ENCODE peak calls at places on chromosomes 12 and 14, in nine cellular contexts. One of them, this sample, is unnamed.
A peak's percentile ranks its signal among the peaks of the same experiment; 100 is the strongest.

GRCh38 chr12:177980-178714 is 35.8 kb downstream of the SLC6A12 start:
- DNase-seq in cardiac fibroblast: no peak
- DNase-seq in activated naive CD8-positive, alpha-beta T cell treated with anti-CD3 and anti-CD28 coated beads, Interleukin-2, amount 50 U/mL, for 24 hours: no peak
- DNase-seq in T47D: no peak
- DNase-seq in AG08395: no peak
- DNase-seq in GM23248: no peak
- DNase-seq in HTR-8/SVneo: no peak
- DNase-seq in HS-5: no peak
- DNase-seq in erythroblast: no peak
- DNase-seq in this sample: no peak

GRCh38 chr12:109963743-109964429 is 32.3 kb downstream of the GIT2 start:
- DNase-seq in GM23248: peak; percentile 91
- DNase-seq in erythroblast: no peak
- DNase-seq in cardiac fibroblast: peak; percentile 47
- DNase-seq in HS-5: no peak
- DNase-seq in AG08395: no peak
- DNase-seq in HTR-8/SVneo: no peak
- DNase-seq in activated naive CD8-positive, alpha-beta T cell treated with anti-CD3 and anti-CD28 coated beads, Interleukin-2, amount 50 U/mL, for 24 hours: no peak
- DNase-seq in T47D: no peak
- DNase-seq in this sample: peak; percentile 56

GRCh38 chr14:20499108-20499507 is 6.2 kb upstream of the RNASE10 start:
- DNase-seq in erythroblast: no peak
- DNase-seq in cardiac fibroblast: no peak
- DNase-seq in HTR-8/SVneo: no peak
- DNase-seq in activated naive CD8-positive, alpha-beta T cell treated with anti-CD3 and anti-CD28 coated beads, Interleukin-2, amount 50 U/mL, for 24 hours: no peak
- DNase-seq in T47D: no peak
- DNase-seq in HS-5: no peak
- DNase-seq in GM23248: no peak
- DNase-seq in AG08395: no peak
- DNase-seq in this sample: peak; percentile 85

GRCh38 chr12:97557116-97557515 is 94.5 kb downstream of the RMST start:
- DNase-seq in HTR-8/SVneo: no peak
- DNase-seq in activated naive CD8-positive, alpha-beta T cell treated with anti-CD3 and anti-CD28 coated beads, Interleukin-2, amount 50 U/mL, for 24 hours: no peak
- DNase-seq in GM23248: no peak
- DNase-seq in erythroblast: no peak
- DNase-seq in T47D: no peak
- DNase-seq in cardiac fibroblast: no peak
- DNase-seq in HS-5: no peak
- DNase-seq in AG08395: no peak
- DNase-seq in this sample: no peak

GRCh38 chr14:103808403-103809001 is 38.9 kb downstream of the PPP1R13B start:
- DNase-seq in cardiac fibroblast: peak; percentile 79
- DNase-seq in GM23248: peak; percentile 90
- DNase-seq in T47D: no peak
- DNase-seq in AG08395: peak; percentile 68
- DNase-seq in HS-5: peak; percentile 24
- DNase-seq in activated naive CD8-positive, alpha-beta T cell treated with anti-CD3 and anti-CD28 coated beads, Interleukin-2, amount 50 U/mL, for 24 hours: peak; percentile 75
- DNase-seq in erythroblast: peak; percentile 83
- DNase-seq in HTR-8/SVneo: peak; percentile 70
- DNase-seq in this sample: peak; percentile 85

GRCh38 chr12:130863298-130863697 is 8.6 kb upstream of the RAN start:
- DNase-seq in erythroblast: no peak
- DNase-seq in T47D: no peak
- DNase-seq in HS-5: no peak
- DNase-seq in GM23248: no peak
- DNase-seq in activated naive CD8-positive, alpha-beta T cell treated with anti-CD3 and anti-CD28 coated beads, Interleukin-2, amount 50 U/mL, for 24 hours: no peak
- DNase-seq in HTR-8/SVneo: no peak
- DNase-seq in cardiac fibroblast: no peak
- DNase-seq in AG08395: no peak
- DNase-seq in this sample: no peak

GRCh38 chr12:130743606-130744005 is 27.5 kb upstream of the RIMBP2 start:
- DNase-seq in cardiac fibroblast: no peak
- DNase-seq in GM23248: no peak
- DNase-seq in HTR-8/SVneo: no peak
- DNase-seq in T47D: no peak
- DNase-seq in activated naive CD8-positive, alpha-beta T cell treated with anti-CD3 and anti-CD28 coated beads, Interleukin-2, amount 50 U/mL, for 24 hours: no peak
- DNase-seq in HS-5: no peak
- DNase-seq in AG08395: no peak
- DNase-seq in erythroblast: no peak
- DNase-seq in this sample: no peak

GRCh38 chr12:98595152-98595988 is 1.9 kb downstream of the SLC25A3 start:
- DNase-seq in AG08395: peak; percentile 52
- DNase-seq in HS-5: peak; percentile 76
- DNase-seq in cardiac fibroblast: peak; percentile 79
- DNase-seq in activated naive CD8-positive, alpha-beta T cell treated with anti-CD3 and anti-CD28 coated beads, Interleukin-2, amount 50 U/mL, for 24 hours: no peak
- DNase-seq in HTR-8/SVneo: no peak
- DNase-seq in T47D: no peak
- DNase-seq in erythroblast: peak; percentile 63
- DNase-seq in GM23248: peak; percentile 75
- DNase-seq in this sample: peak; percentile 66

GRCh38 chr12:85872497-85873091 is 1.5 kb upstream of the NTS start:
- DNase-seq in HTR-8/SVneo: peak; percentile 32
- DNase-seq in erythroblast: peak; percentile 60
- DNase-seq in AG08395: peak; percentile 29
- DNase-seq in HS-5: peak; percentile 38
- DNase-seq in T47D: peak; percentile 9
- DNase-seq in activated naive CD8-positive, alpha-beta T cell treated with anti-CD3 and anti-CD28 coated beads, Interleukin-2, amount 50 U/mL, for 24 hours: no peak
- DNase-seq in cardiac fibroblast: peak; percentile 78
- DNase-seq in GM23248: peak; percentile 73
- DNase-seq in this sample: peak; percentile 79

GRCh38 chr12:570949-571794 is 92.1 kb downstream of the NINJ2 start:
- DNase-seq in T47D: peak; percentile 56
- DNase-seq in AG08395: peak; percentile 90
- DNase-seq in GM23248: peak; percentile 97
- DNase-seq in HTR-8/SVneo: peak; percentile 63
- DNase-seq in HS-5: no peak
- DNase-seq in activated naive CD8-positive, alpha-beta T cell treated with anti-CD3 and anti-CD28 coated beads, Interleukin-2, amount 50 U/mL, for 24 hours: no peak
- DNase-seq in erythroblast: peak; percentile 10
- DNase-seq in cardiac fibroblast: peak; percentile 72
- DNase-seq in this sample: peak; percentile 69

GRCh38 chr12:57603758-57604453 is 718 bp upstream of the DTX3 start:
- DNase-seq in activated naive CD8-positive, alpha-beta T cell treated with anti-CD3 and anti-CD28 coated beads, Interleukin-2, amount 50 U/mL, for 24 hours: no peak
- DNase-seq in GM23248: peak; percentile 84
- DNase-seq in AG08395: peak; percentile 59
- DNase-seq in erythroblast: no peak
- DNase-seq in HTR-8/SVneo: peak; percentile 45
- DNase-seq in T47D: no peak
- DNase-seq in cardiac fibroblast: peak; percentile 35
- DNase-seq in HS-5: no peak
- DNase-seq in this sample: no peak

GRCh38 chr14:91163316-91163715 is 49.4 kb downstream of the DGLUCY start:
- DNase-seq in cardiac fibroblast: no peak
- DNase-seq in erythroblast: no peak
- DNase-seq in HS-5: no peak
- DNase-seq in HTR-8/SVneo: no peak
- DNase-seq in T47D: no peak
- DNase-seq in AG08395: no peak
- DNase-seq in GM23248: no peak
- DNase-seq in activated naive CD8-positive, alpha-beta T cell treated with anti-CD3 and anti-CD28 coated beads, Interleukin-2, amount 50 U/mL, for 24 hours: no peak
- DNase-seq in this sample: no peak

GRCh38 chr14:20711275-20712069 is 22.9 kb downstream of the ANG start:
- DNase-seq in erythroblast: peak; percentile 78
- DNase-seq in activated naive CD8-positive, alpha-beta T cell treated with anti-CD3 and anti-CD28 coated beads, Interleukin-2, amount 50 U/mL, for 24 hours: no peak
- DNase-seq in cardiac fibroblast: no peak
- DNase-seq in AG08395: no peak
- DNase-seq in GM23248: no peak
- DNase-seq in T47D: no peak
- DNase-seq in HTR-8/SVneo: no peak
- DNase-seq in HS-5: no peak
- DNase-seq in this sample: peak; percentile 22

GRCh38 chr12:57237952-57238853 is 8.7 kb downstream of the SHMT2 start:
- DNase-seq in AG08395: no peak
- DNase-seq in erythroblast: peak; percentile 49
- DNase-seq in HTR-8/SVneo: no peak
- DNase-seq in T47D: no peak
- DNase-seq in HS-5: no peak
- DNase-seq in GM23248: peak; percentile 58
- DNase-seq in cardiac fibroblast: no peak
- DNase-seq in activated naive CD8-positive, alpha-beta T cell treated with anti-CD3 and anti-CD28 coated beads, Interleukin-2, amount 50 U/mL, for 24 hours: no peak
- DNase-seq in this sample: no peak

GRCh38 chr12:753401-754237 is 1.2 kb downstream of the WNK1 start:
- DNase-seq in T47D: no peak
- DNase-seq in activated naive CD8-positive, alpha-beta T cell treated with anti-CD3 and anti-CD28 coated beads, Interleukin-2, amount 50 U/mL, for 24 hours: peak; percentile 60
- DNase-seq in erythroblast: peak; percentile 86
- DNase-seq in HTR-8/SVneo: no peak
- DNase-seq in HS-5: no peak
- DNase-seq in GM23248: peak; percentile 67
- DNase-seq in cardiac fibroblast: peak; percentile 25
- DNase-seq in AG08395: peak; percentile 14
- DNase-seq in this sample: peak; percentile 45

GRCh38 chr12:47835831-47836155 is 16.1 kb upstream of the HDAC7 start:
- DNase-seq in cardiac fibroblast: no peak
- DNase-seq in HTR-8/SVneo: no peak
- DNase-seq in AG08395: no peak
- DNase-seq in erythroblast: no peak
- DNase-seq in T47D: no peak
- DNase-seq in GM23248: no peak
- DNase-seq in HS-5: no peak
- DNase-seq in activated naive CD8-positive, alpha-beta T cell treated with anti-CD3 and anti-CD28 coated beads, Interleukin-2, amount 50 U/mL, for 24 hours: no peak
- DNase-seq in this sample: no peak

GRCh38 chr12:28568709-28569108 is 378.5 kb downstream of the CCDC91 start:
- DNase-seq in cardiac fibroblast: no peak
- DNase-seq in erythroblast: no peak
- DNase-seq in GM23248: peak; percentile 37
- DNase-seq in activated naive CD8-positive, alpha-beta T cell treated with anti-CD3 and anti-CD28 coated beads, Interleukin-2, amount 50 U/mL, for 24 hours: no peak
- DNase-seq in HTR-8/SVneo: no peak
- DNase-seq in AG08395: no peak
- DNase-seq in T47D: no peak
- DNase-seq in HS-5: no peak
- DNase-seq in this sample: no peak

GRCh38 chr12:107917912-107918800 is 143.7 kb downstream of the ASCL4 start:
- DNase-seq in GM23248: peak; percentile 44
- DNase-seq in HTR-8/SVneo: peak; percentile 26
- DNase-seq in HS-5: no peak
- DNase-seq in T47D: peak; percentile 75
- DNase-seq in AG08395: peak; percentile 19
- DNase-seq in erythroblast: peak; percentile 11
- DNase-seq in cardiac fibroblast: peak; percentile 25
- DNase-seq in activated naive CD8-positive, alpha-beta T cell treated with anti-CD3 and anti-CD28 coated beads, Interleukin-2, amount 50 U/mL, for 24 hours: no peak
- DNase-seq in this sample: peak; percentile 52

GRCh38 chr12:87332987-87333761 is 696.0 kb downstream of the C12orf50 start:
- DNase-seq in activated naive CD8-positive, alpha-beta T cell treated with anti-CD3 and anti-CD28 coated beads, Interleukin-2, amount 50 U/mL, for 24 hours: no peak
- DNase-seq in erythroblast: no peak
- DNase-seq in AG08395: no peak
- DNase-seq in HS-5: no peak
- DNase-seq in GM23248: no peak
- DNase-seq in cardiac fibroblast: no peak
- DNase-seq in HTR-8/SVneo: no peak
- DNase-seq in T47D: no peak
- DNase-seq in this sample: peak; percentile 30

GRCh38 chr12:66335746-66336145 is 33.5 kb downstream of the HELB start:
- DNase-seq in HTR-8/SVneo: no peak
- DNase-seq in AG08395: no peak
- DNase-seq in cardiac fibroblast: no peak
- DNase-seq in T47D: no peak
- DNase-seq in activated naive CD8-positive, alpha-beta T cell treated with anti-CD3 and anti-CD28 coated beads, Interleukin-2, amount 50 U/mL, for 24 hours: no peak
- DNase-seq in HS-5: no peak
- DNase-seq in GM23248: no peak
- DNase-seq in erythroblast: no peak
- DNase-seq in this sample: no peak

GRCh38 chr12:2628401-2628800 is 166.4 kb upstream of the FKBP4 start:
- DNase-seq in T47D: no peak
- DNase-seq in AG08395: no peak
- DNase-seq in activated naive CD8-positive, alpha-beta T cell treated with anti-CD3 and anti-CD28 coated beads, Interleukin-2, amount 50 U/mL, for 24 hours: no peak
- DNase-seq in erythroblast: no peak
- DNase-seq in HTR-8/SVneo: no peak
- DNase-seq in cardiac fibroblast: no peak
- DNase-seq in GM23248: no peak
- DNase-seq in HS-5: no peak
- DNase-seq in this sample: no peak

GRCh38 chr14:35695072-35695471 is 114.0 kb downstream of the RALGAPA1 start:
- DNase-seq in T47D: no peak
- DNase-seq in cardiac fibroblast: no peak
- DNase-seq in activated naive CD8-positive, alpha-beta T cell treated with anti-CD3 and anti-CD28 coated beads, Interleukin-2, amount 50 U/mL, for 24 hours: no peak
- DNase-seq in GM23248: no peak
- DNase-seq in erythroblast: no peak
- DNase-seq in HTR-8/SVneo: no peak
- DNase-seq in HS-5: no peak
- DNase-seq in AG08395: no peak
- DNase-seq in this sample: no peak

GRCh38 chr14:91867316-91867988 is at the start of gene TC2N:
- DNase-seq in cardiac fibroblast: no peak
- DNase-seq in activated naive CD8-positive, alpha-beta T cell treated with anti-CD3 and anti-CD28 coated beads, Interleukin-2, amount 50 U/mL, for 24 hours: peak; percentile 56
- DNase-seq in GM23248: no peak
- DNase-seq in HTR-8/SVneo: no peak
- DNase-seq in T47D: no peak
- DNase-seq in AG08395: no peak
- DNase-seq in erythroblast: no peak
- DNase-seq in HS-5: no peak
- DNase-seq in this sample: no peak

GRCh38 chr14:22536853-22537338 is 52.1 kb downstream of the DAD1 start:
- DNase-seq in GM23248: peak; percentile 99
- DNase-seq in AG08395: peak; percentile 95
- DNase-seq in HS-5: peak; percentile 82
- DNase-seq in T47D: no peak
- DNase-seq in erythroblast: peak; percentile 89
- DNase-seq in HTR-8/SVneo: peak; percentile 80
- DNase-seq in cardiac fibroblast: peak; percentile 97
- DNase-seq in activated naive CD8-positive, alpha-beta T cell treated with anti-CD3 and anti-CD28 coated beads, Interleukin-2, amount 50 U/mL, for 24 hours: peak; percentile 82
- DNase-seq in this sample: peak; percentile 99

GRCh38 chr14:70622111-70622712 is 19.5 kb upstream of the TTC9 start:
- DNase-seq in erythroblast: peak; percentile 10
- DNase-seq in HTR-8/SVneo: peak; percentile 87
- DNase-seq in activated naive CD8-positive, alpha-beta T cell treated with anti-CD3 and anti-CD28 coated beads, Interleukin-2, amount 50 U/mL, for 24 hours: peak; percentile 44
- DNase-seq in AG08395: peak; percentile 58
- DNase-seq in HS-5: no peak
- DNase-seq in GM23248: peak; percentile 53
- DNase-seq in T47D: peak; percentile 44
- DNase-seq in cardiac fibroblast: peak; percentile 47
- DNase-seq in this sample: peak; percentile 60

GRCh38 chr12:115398311-115398781 is 714.4 kb upstream of the TBX3 start:
- DNase-seq in activated naive CD8-positive, alpha-beta T cell treated with anti-CD3 and anti-CD28 coated beads, Interleukin-2, amount 50 U/mL, for 24 hours: no peak
- DNase-seq in erythroblast: no peak
- DNase-seq in HS-5: no peak
- DNase-seq in AG08395: no peak
- DNase-seq in GM23248: no peak
- DNase-seq in HTR-8/SVneo: peak; percentile 35
- DNase-seq in T47D: no peak
- DNase-seq in cardiac fibroblast: peak; percentile 42
- DNase-seq in this sample: no peak

GRCh38 chr14:103292426-103293374 is 41.3 kb upstream of the EIF5 start:
- DNase-seq in T47D: peak; percentile 85
- DNase-seq in activated naive CD8-positive, alpha-beta T cell treated with anti-CD3 and anti-CD28 coated beads, Interleukin-2, amount 50 U/mL, for 24 hours: peak; percentile 82
- DNase-seq in HTR-8/SVneo: peak; percentile 81
- DNase-seq in cardiac fibroblast: peak; percentile 74
- DNase-seq in GM23248: peak; percentile 77
- DNase-seq in AG08395: peak; percentile 85
- DNase-seq in erythroblast: peak; percentile 85
- DNase-seq in HS-5: peak; percentile 19
- DNase-seq in this sample: peak; percentile 84

GRCh38 chr12:26188641-26189040 is 6.7 kb upstream of the SSPN start:
- DNase-seq in T47D: no peak
- DNase-seq in activated naive CD8-positive, alpha-beta T cell treated with anti-CD3 and anti-CD28 coated beads, Interleukin-2, amount 50 U/mL, for 24 hours: no peak
- DNase-seq in AG08395: no peak
- DNase-seq in erythroblast: no peak
- DNase-seq in cardiac fibroblast: peak; percentile 48
- DNase-seq in HTR-8/SVneo: no peak
- DNase-seq in GM23248: peak; percentile 9
- DNase-seq in HS-5: no peak
- DNase-seq in this sample: no peak

GRCh38 chr12:104351023-104351983 is 47.8 kb downstream of the EID3 start:
- DNase-seq in cardiac fibroblast: no peak
- DNase-seq in activated naive CD8-positive, alpha-beta T cell treated with anti-CD3 and anti-CD28 coated beads, Interleukin-2, amount 50 U/mL, for 24 hours: no peak
- DNase-seq in erythroblast: no peak
- DNase-seq in HTR-8/SVneo: no peak
- DNase-seq in AG08395: no peak
- DNase-seq in HS-5: no peak
- DNase-seq in T47D: no peak
- DNase-seq in GM23248: no peak
- DNase-seq in this sample: no peak

GRCh38 chr14:75523771-75524171 is 1.5 kb downstream of the BATF start:
- DNase-seq in HTR-8/SVneo: no peak
- DNase-seq in T47D: no peak
- DNase-seq in activated naive CD8-positive, alpha-beta T cell treated with anti-CD3 and anti-CD28 coated beads, Interleukin-2, amount 50 U/mL, for 24 hours: no peak
- DNase-seq in cardiac fibroblast: peak; percentile 62
- DNase-seq in AG08395: no peak
- DNase-seq in GM23248: peak; percentile 32
- DNase-seq in erythroblast: no peak
- DNase-seq in HS-5: no peak
- DNase-seq in this sample: peak; percentile 89

GRCh38 chr14:50954811-50955372 is 10.6 kb upstream of the PYGL start:
- DNase-seq in cardiac fibroblast: peak; percentile 86
- DNase-seq in HTR-8/SVneo: peak; percentile 46
- DNase-seq in T47D: peak; percentile 84
- DNase-seq in GM23248: peak; percentile 85
- DNase-seq in erythroblast: peak; percentile 51
- DNase-seq in HS-5: no peak
- DNase-seq in AG08395: peak; percentile 61
- DNase-seq in activated naive CD8-positive, alpha-beta T cell treated with anti-CD3 and anti-CD28 coated beads, Interleukin-2, amount 50 U/mL, for 24 hours: no peak
- DNase-seq in this sample: peak; percentile 91

This sample was measured in dermis blood vessel endothelial cell.